ENCODE peak calls at places on chromosomes 4 and X, in nine cellular contexts. X, S, G, O, Q, H, E, R and A are unnamed samples. For H3K36me3, the result is how much of the 10 kb centered on the place peaks cover.

GRCh38 chr4:156949373-156949814 is 22.2 kb downstream of the PDGFC start:
- DNase-seq in X (no peak), S (no peak), G (no peak), O (peak), Q (no peak), H (no peak), E (no peak), R (no peak), A (no peak)

GRCh38 chr4:185235480-185236154 is 26.2 kb downstream of the SNX25 start:
- DNase-seq in X (no peak), S (no peak), G (no peak), O (peak), Q (no peak), H (no peak), E (no peak), R (no peak), A (no peak)

GRCh38 chr4:168573870-168574269 is 77.0 kb downstream of the PALLD start:
- DNase-seq in X (no peak), S (no peak), G (no peak), O (no peak), Q (no peak), H (no peak), E (no peak), R (no peak), A (no peak)

GRCh38 chr4:107470173-107470572 is 249.9 kb downstream of the PAPSS1 start:
- DNase-seq in X (no peak), S (no peak), G (no peak), O (no peak), Q (no peak), H (no peak), E (no peak), R (no peak), A (no peak)

GRCh38 chr4:133130171-133130570 is 18.9 kb upstream of the PCDH10 start:
- DNase-seq in X (no peak), S (no peak), G (no peak), O (no peak), Q (no peak), H (no peak), E (no peak), R (no peak), A (peak)

GRCh38 chr4:86007042-86007441 is 352.8 kb downstream of the MAPK10 start:
- DNase-seq in X (no peak), S (no peak), G (no peak), O (no peak), Q (no peak), H (no peak), E (no peak), R (no peak), A (no peak)

GRCh38 chr4:1578968-1579833 is 104.9 kb downstream of the FAM53A start:
- DNase-seq in X (peak), S (peak), G (peak), O (peak), Q (peak), H (peak), E (peak), R (peak), A (peak)

GRCh38 chrX:68936608-68937007 is 107.8 kb downstream of the EFNB1 start:
- DNase-seq in X (no peak), S (no peak), G (no peak), O (peak), Q (no peak), H (peak), E (no peak), R (no peak), A (no peak)

GRCh38 chr4:123554819-123555499 is 158.4 kb downstream of the SPRY1 start:
- DNase-seq in X (no peak), S (no peak), G (no peak), O (no peak), Q (no peak), H (no peak), E (no peak), R (no peak), A (no peak)

GRCh38 chrX:153885968-153886903 is at the start of gene L1CAM:
- DNase-seq in X (no peak), S (no peak), G (peak), O (no peak), Q (no peak), H (no peak), E (no peak), R (no peak), A (peak)

GRCh38 chrX:110284159-110284558 is 33.7 kb downstream of the AMMECR1 start:
- DNase-seq in X (no peak), S (no peak), G (no peak), O (peak), Q (no peak), H (no peak), E (no peak), R (no peak), A (no peak)

GRCh38 chrX:141183000-141183399 is 6.1 kb upstream of the LDOC1 start:
- DNase-seq in X (no peak), S (no peak), G (no peak), O (no peak), Q (no peak), H (no peak), E (no peak), R (no peak), A (no peak)

GRCh38 chr4:3045500-3045850 is 28.9 kb downstream of the HTT-AS start:
- DNase-seq in X (peak), S (peak), G (no peak), O (peak), Q (no peak), H (peak), E (peak), R (no peak), A (peak)

GRCh38 chr4:41334182-41334581 is 77.5 kb downstream of the UCHL1 start:
- DNase-seq in X (no peak), S (no peak), G (no peak), O (no peak), Q (no peak), H (no peak), E (no peak), R (no peak), A (no peak)

GRCh38 chr4:121071640-121072037 is 696 bp downstream of the NDNF start:
- DNase-seq in X (no peak), S (no peak), G (peak), O (no peak), Q (no peak), H (no peak), E (no peak), R (no peak), A (no peak)

GRCh38 chr4:121069419-121069818 is 2.9 kb downstream of the NDNF start:
- DNase-seq in X (no peak), S (no peak), G (no peak), O (no peak), Q (no peak), H (no peak), E (no peak), R (no peak), A (no peak)

GRCh38 chr4:121070274-121070673 is 2.1 kb downstream of the NDNF start:
- DNase-seq in X (peak), S (no peak), G (peak), O (no peak), Q (no peak), H (no peak), E (no peak), R (peak), A (no peak)

GRCh38 chr4:121072080-121072835 is at the start of gene NDNF:
- DNase-seq in X (peak), S (peak), G (peak), O (peak), Q (no peak), H (peak), E (peak), R (peak), A (peak)

GRCh38 chr4:121070696-121071639 is 1.4 kb downstream of the NDNF start:
- DNase-seq in X (no peak), S (peak), G (peak), O (no peak), Q (no peak), H (peak), E (peak), R (peak), A (peak)
- H3K27ac ChIP-seq in X (peak), S (peak), G (no peak), O (no peak), Q (no peak), H (no peak), E (peak), R (peak), A (no peak)

GRCh38 chr4:152099555-152099954 is 338.7 kb upstream of the GATB start:
- DNase-seq in X (no peak), S (no peak), G (no peak), O (no peak), Q (no peak), H (no peak), E (no peak), R (no peak), A (no peak)

GRCh38 chr4:152100378-152101201 is 339.8 kb upstream of the GATB start:
- DNase-seq in X (no peak), S (no peak), G (no peak), O (no peak), Q (peak), H (no peak), E (no peak), R (no peak), A (no peak)

GRCh38 chr4:152097371-152097770 is 336.6 kb upstream of the GATB start:
- DNase-seq in X (no peak), S (no peak), G (no peak), O (no peak), Q (no peak), H (no peak), E (no peak), R (no peak), A (no peak)

GRCh38 chr4:152099061-152099425 is 338.2 kb upstream of the GATB start:
- DNase-seq in X (no peak), S (no peak), G (no peak), O (no peak), Q (no peak), H (no peak), E (no peak), R (no peak), A (no peak)

GRCh38 chr4:152098365-152099060 is 337.7 kb upstream of the GATB start:
- DNase-seq in X (no peak), S (no peak), G (no peak), O (no peak), Q (no peak), H (no peak), E (no peak), R (no peak), A (no peak)
- TF ChIP-seq CTCF in X (no peak), S (no peak), G (no peak), O (no peak), Q (no peak), H (no peak), E (no peak), R (no peak), A (no peak)

DNA sequence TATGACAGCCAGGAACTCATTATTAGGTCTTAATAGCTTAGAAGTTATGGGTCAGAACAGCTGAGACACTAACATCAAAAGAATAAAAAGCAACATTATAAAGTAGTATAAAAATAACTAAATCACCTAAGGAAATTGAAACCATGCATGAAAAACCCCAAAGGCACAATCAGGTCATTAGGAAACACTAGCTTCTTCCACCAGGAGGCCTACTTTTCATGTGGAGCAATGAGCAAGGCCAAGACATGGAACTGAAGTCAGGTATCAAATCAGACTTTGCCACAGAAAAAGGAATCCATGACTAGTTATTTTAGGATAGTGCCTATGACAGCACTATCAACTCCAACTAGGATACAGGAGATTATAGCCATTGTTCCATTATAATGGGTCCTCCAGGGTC is 7.9 kb downstream of the HUWE1 start:
- DNase-seq in X (no peak), S (no peak), G (peak), O (no peak), Q (no peak), H (no peak), E (no peak), R (no peak), A (no peak)
- H3K36me3 ChIP-seq in X (under half), S (under half), G (under half), O (under half), Q (under half), H (under half), E (under half), R (under half), A (under half)

GRCh38 chr4:163372035-163372434 is 28.3 kb downstream of the NPY5R start:
- DNase-seq in X (no peak), S (no peak), G (no peak), O (no peak), Q (no peak), H (no peak), E (no peak), R (no peak), A (no peak)

DNA sequence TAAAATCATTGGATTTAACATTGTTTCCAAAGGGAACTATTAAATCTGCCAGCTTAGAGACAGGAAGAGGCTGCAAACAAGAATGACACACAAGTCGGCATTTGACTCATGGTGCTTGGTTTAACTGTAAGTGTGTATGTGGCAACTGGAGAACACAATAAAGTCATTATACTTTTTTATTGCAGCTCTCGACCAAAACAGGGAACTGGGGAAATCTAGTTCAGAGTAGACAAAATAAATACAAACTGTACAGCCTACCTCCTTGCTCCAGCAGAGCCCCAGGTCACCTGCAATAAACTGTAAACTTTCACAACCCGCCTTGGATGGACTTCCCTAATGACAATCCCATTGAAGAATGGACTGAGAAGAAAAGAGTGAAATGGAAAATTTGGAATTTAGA is 24.0 kb downstream of the NPY5R start:
- DNase-seq in X (no peak), S (no peak), G (no peak), O (no peak), Q (no peak), H (no peak), E (no peak), R (no peak), A (no peak)
- H3K27ac ChIP-seq in X (no peak), S (no peak), G (no peak), O (no peak), Q (no peak), H (no peak), E (no peak), R (no peak), A (no peak)

DNA sequence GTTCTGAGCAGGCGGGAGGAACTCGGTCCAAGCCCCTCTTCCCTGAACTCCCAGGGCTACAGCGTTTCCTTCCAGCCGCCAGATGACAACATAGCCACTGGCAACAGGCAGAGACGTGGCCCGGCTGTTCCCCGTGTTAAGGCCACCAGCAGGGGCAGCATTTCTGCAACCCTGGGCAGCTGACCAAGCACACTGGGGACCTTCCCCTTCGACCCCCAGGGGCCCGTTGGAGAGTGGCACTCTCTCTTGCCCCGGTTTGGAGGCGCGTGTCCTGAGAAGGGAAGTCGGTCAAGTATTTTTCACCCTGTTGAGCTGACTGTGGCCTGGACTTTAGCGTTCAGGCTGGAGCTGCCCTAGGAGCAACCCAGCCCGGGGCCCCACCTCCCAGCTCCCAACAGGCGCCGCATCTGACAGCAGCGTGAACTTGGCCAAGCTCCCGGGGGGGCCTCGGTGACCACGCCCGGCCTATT is 37.6 kb downstream of the ZBTB49 start:
- DNase-seq in X (no peak), S (peak), G (peak), O (no peak), Q (no peak), H (peak), E (no peak), R (peak), A (peak)
- TF ChIP-seq CTCF in X (no peak), S (peak), G (peak), O (peak), Q (peak), H (peak), E (no peak), R (no peak), A (peak)

GRCh38 chrX:118654331-118654730 is 73.1 kb upstream of the IL13RA1 start:
- DNase-seq in X (no peak), S (no peak), G (no peak), O (no peak), Q (no peak), H (no peak), E (no peak), R (no peak), A (no peak)
- H3K36me3 ChIP-seq in X (under half), S (under half), G (under half), O (under half), Q (under half), H (under half), E (under half), R (under half), A (under half)